ENCODE peak calls at places on chromosomes 3 and 15, in nine cellular contexts. Y is heart left ventricle; Z is CD4-positive, alpha-beta T cell; N is endodermal cell; I is K562; Q is tibial nerve; A is body of pancreas; S is HL-60; L is PC-3. X is an unnamed sample.

GRCh38 chr15:45138814-45139765 is 9.3 kb downstream of the DUOX1 start:
- DNase-seq in Y (no peak), A (no peak), Q (no peak), L (no peak), I (no peak), N (no peak), Z (no peak), S (no peak), X (peak)

GRCh38 chr3:192887047-192887446 is 30.6 kb downstream of the MB21D2 start:
- DNase-seq in A (no peak), Z (no peak), S (no peak), Q (no peak), I (no peak), L (peak), N (no peak), Y (no peak), X (no peak)

GRCh38 chr3:114093001-114093350 is 36.4 kb downstream of the QTRT2 start:
- DNase-seq in N (no peak), L (no peak), I (no peak), A (no peak), Z (no peak), S (no peak), Q (no peak), Y (no peak), X (no peak)

GRCh38 chr15:79433610-79434009 is 1.5 kb downstream of the MINAR1 start:
- DNase-seq in A (no peak), L (no peak), N (peak), I (no peak), Q (no peak), Y (no peak), Z (no peak), S (no peak), X (no peak)

GRCh38 chr15:33915571-33916407 is 52.5 kb upstream of the CHRM5 start:
- DNase-seq in N (peak), Y (no peak), S (no peak), L (no peak), I (peak), Z (no peak), Q (no peak), A (no peak), X (no peak)

GRCh38 chr15:62067448-62068044 is 769 bp downstream of the C2CD4A start:
- DNase-seq in N (peak), S (no peak), I (no peak), Q (no peak), Y (peak), L (peak), A (peak), Z (no peak), X (peak)

GRCh38 chr3:104629038-104629437 is 737.7 kb upstream of the ALCAM start:
- DNase-seq in N (no peak), Q (no peak), Z (no peak), A (no peak), I (no peak), L (peak), Y (no peak), S (no peak), X (no peak)

GRCh38 chr3:27659279-27660021 is 62.7 kb downstream of the EOMES start:
- DNase-seq in Z (peak), I (peak), L (peak), Q (peak), Y (peak), S (peak), A (peak), N (peak), X (peak)

GRCh38 chr3:191237045-191237882 is 38.2 kb downstream of the OSTN start:
- DNase-seq in S (no peak), N (no peak), Q (no peak), A (no peak), Z (no peak), L (peak), I (no peak), Y (no peak), X (no peak)

GRCh38 chr15:28923726-28924280 is 38.0 kb downstream of the APBA2 start:
- DNase-seq in A (no peak), S (no peak), Z (no peak), N (peak), Q (no peak), L (no peak), I (no peak), Y (no peak), X (peak)

GRCh38 chr3:71395470-71395869 is 188.1 kb downstream of the FOXP1 start:
- DNase-seq in Q (no peak), A (no peak), S (no peak), L (no peak), Z (no peak), I (no peak), N (no peak), Y (no peak), X (no peak)

GRCh38 chr3:18217512-18218174 is 207.5 kb downstream of the SATB1 start:
- DNase-seq in Q (no peak), N (no peak), I (no peak), A (no peak), L (peak), S (no peak), Y (no peak), Z (no peak), X (no peak)

GRCh38 chr3:145812396-145812795 is 348.6 kb downstream of the PLOD2 start:
- DNase-seq in Q (no peak), Z (no peak), N (no peak), I (no peak), A (no peak), S (no peak), Y (no peak), L (no peak), X (no peak)

DNA sequence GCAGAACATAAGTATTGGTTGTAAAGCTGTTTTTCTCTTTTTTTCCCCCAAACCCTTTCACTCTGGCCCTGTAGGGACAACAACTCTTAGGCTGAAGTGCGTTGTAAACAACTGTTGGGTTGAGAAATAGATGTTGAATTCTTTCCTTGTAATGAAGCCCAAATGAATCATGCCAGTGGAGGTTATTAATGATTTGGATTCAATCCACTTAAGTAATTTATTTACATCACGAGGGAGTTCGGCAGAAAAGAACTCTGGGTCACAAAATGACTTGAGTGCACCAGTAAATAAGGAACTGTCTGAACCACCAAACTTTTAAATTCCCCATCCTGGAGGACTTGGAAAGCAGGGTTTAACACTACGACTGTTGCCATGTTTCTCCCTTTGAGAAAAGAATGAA is 218.9 kb downstream of the PDZRN3 start:
- DNase-seq in A (no peak), S (no peak), L (no peak), Z (no peak), I (no peak), Q (no peak), Y (no peak), N (no peak), X (no peak)
- H3K27ac ChIP-seq in A (no peak), S (no peak), L (no peak), Z (no peak), I (no peak), Q (peak), Y (no peak), N (no peak), X (peak)

DNA sequence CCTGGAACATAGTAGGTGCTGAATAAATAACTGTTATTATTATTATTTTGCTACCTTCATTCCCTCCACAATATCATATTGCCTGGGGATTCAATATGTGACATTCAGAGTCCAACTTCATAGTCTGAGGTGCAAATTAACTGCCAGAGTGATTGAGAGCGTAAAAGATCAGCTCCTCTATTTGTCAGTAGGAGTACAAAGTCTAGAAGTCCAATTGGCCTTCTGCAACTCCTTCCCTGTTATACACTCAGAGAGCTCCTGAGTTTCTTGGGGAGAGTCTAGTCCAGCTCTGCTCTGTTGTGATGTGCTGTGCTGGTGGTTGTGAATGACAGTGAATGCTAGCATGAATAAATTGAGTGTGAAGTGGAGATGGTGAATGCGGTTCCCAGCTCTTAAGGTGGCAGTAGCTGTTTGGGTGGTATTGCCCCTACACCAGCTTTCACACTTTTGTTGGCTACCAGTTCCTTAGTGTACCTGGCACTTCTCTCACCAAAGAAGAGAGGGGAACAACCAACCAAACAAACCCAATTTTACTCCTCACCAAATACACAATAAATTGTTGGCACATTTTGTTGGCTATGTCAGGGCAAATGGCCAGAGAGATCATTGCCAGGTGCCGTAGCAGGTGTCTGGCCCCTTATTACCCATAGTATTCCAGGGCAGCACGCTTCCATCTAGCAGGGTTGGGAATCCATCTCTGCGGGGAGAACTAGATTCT is 270.1 kb upstream of the TBL1XR1 start:
- DNase-seq in Y (no peak), Z (no peak), L (no peak), N (no peak), A (no peak), I (no peak), S (no peak), Q (no peak), X (no peak)
- TF ChIP-seq CTCF in Y (no peak), Z (no peak), L (no peak), N (no peak), A (no peak), I (no peak), S (no peak), Q (no peak), X (no peak)

DNA sequence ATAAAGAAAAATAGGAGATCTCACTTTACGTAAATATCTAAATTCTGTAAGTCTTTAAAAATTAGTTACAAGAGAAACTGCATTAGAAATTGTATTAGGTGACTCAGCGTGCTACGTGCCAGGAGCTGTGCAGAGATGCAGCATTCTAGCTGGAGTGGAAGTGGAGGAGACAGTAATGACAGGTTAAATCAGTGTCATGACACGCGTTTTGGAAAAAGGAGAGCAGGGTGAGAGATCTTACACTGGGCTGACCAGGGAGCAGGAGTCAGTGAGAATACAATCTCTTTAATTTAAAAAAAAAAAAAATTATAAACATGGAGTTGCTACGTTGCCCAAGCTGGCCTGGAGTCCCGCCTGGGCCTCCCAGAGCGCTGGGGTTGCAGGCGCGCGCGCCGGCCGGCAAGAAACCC is 623 bp downstream of the TUBGCP5 start:
- DNase-seq in I (no peak), A (no peak), S (no peak), N (peak), Z (no peak), Y (no peak), L (peak), Q (no peak), X (no peak)
- H3K27ac ChIP-seq in I (peak), A (peak), S (peak), N (no peak), Z (no peak), Y (peak), L (peak), Q (peak), X (peak)

DNA sequence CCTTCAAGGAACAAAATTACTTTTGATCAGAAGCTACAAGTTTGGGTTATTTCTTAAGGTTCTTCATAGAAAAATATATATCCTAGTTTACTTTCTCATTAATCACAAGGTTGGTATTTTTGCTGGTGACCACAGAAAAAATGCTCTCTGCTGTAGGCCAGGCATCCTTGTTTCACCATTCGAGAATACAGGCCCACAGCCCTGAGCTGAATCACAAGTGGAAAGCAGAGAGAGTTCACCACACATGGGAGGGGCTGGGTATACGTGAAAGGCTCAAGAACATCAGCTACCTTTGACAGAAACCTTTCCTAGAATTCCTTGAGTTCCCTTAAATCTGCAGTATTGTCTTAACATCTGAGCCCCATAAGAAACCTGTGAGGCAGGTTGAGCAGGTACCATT is 23.2 kb downstream of the CPEB1 start:
- DNase-seq in I (no peak), N (no peak), L (peak), Z (no peak), Q (no peak), Y (no peak), S (no peak), A (no peak), X (no peak)
- TF ChIP-seq CTCF in I (no peak), N (no peak), L (no peak), Z (no peak), Q (no peak), Y (no peak), S (no peak), A (no peak), X (no peak)

GRCh38 chr3:36677331-36678007 is 86.9 kb downstream of the DCLK3 start:
- DNase-seq in A (no peak), N (no peak), I (no peak), Q (no peak), L (peak), Z (no peak), S (no peak), Y (no peak), X (no peak)
- H3K27ac ChIP-seq in A (no peak), N (no peak), I (no peak), Q (no peak), L (peak), Z (no peak), S (no peak), Y (no peak), X (no peak)

GRCh38 chr3:31157028-31157694 is 262.7 kb upstream of the GADL1 start:
- DNase-seq in L (peak), N (no peak), A (no peak), Z (no peak), I (no peak), Y (no peak), Q (no peak), S (no peak), X (no peak)
- TF ChIP-seq CTCF in L (peak), N (no peak), A (no peak), Z (no peak), I (no peak), Y (no peak), Q (no peak), S (no peak), X (no peak)

GRCh38 chr3:98887684-98888083 is 13.8 kb downstream of the DCBLD2 start:
- DNase-seq in Q (no peak), A (no peak), Z (no peak), N (no peak), S (no peak), Y (no peak), I (no peak), L (no peak), X (no peak)
- H3K27ac ChIP-seq in Q (no peak), A (no peak), Z (no peak), N (no peak), S (no peak), Y (no peak), I (no peak), L (no peak), X (no peak)

DNA sequence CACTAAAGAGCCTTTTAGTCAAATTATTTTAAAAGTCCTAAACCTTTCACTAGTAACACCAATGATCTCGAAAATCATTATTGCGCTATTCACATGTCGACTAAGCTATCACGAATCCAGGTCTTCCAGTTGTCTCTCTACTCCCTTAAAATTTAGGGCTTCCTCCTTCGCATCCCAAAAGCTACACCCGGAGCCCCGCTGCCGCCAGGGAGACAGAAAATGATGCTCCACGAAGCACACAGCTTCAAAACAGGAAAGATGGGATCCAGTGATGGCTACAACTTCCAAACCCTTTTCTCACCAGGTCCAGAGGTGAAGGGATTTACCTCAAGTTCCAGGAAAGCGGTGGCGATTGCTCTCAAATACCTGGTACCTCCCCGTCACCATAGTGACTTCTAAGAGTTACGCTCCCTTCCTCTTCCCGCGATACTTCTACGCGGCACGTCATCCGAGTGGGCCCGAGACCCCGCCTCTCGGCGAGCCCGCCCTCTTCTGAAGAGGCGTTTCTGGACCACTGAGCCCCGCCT is at the start of gene IFT80:
- DNase-seq in L (peak), Y (peak), Q (peak), A (peak), I (peak), Z (peak), N (peak), S (peak), X (peak)
- TF ChIP-seq CTCF in L (no peak), Y (no peak), Q (no peak), A (no peak), I (no peak), Z (no peak), N (no peak), S (no peak), X (no peak)

X was measured in lower lobe of right lung.